ENCODE peak calls at places on chromosomes 4 and X, in four cellular contexts. S, L, P and V are unnamed samples.

GRCh38 chr4:89303177-89303576 is 4.4 kb downstream of the GPRIN3 start:
- DNase-seq in S (no peak), L (peak; percentile 30), P (no peak), V (no peak)

GRCh38 chrX:153494541-153495361 is at the start of gene BGN:
- DNase-seq in S (no peak), L (no peak), P (peak; percentile 15), V (no peak)

GRCh38 chrX:130676861-130677260 is 226.1 kb downstream of the ENOX2 start:
- DNase-seq in S (no peak), L (no peak), P (no peak), V (no peak)

GRCh38 chr4:126969781-126970180 is 663.0 kb upstream of the INTU start:
- DNase-seq in S (no peak), L (no peak), P (no peak), V (no peak)

GRCh38 chr4:20254517-20255250 is 3.0 kb downstream of the SLIT2 start:
- DNase-seq in S (no peak), L (peak; percentile 11), P (no peak), V (no peak)

GRCh38 chr4:180855184-180855583 is 1388.0 kb upstream of the TENM3 start:
- DNase-seq in S (no peak), L (no peak), P (no peak), V (no peak)

GRCh38 chrX:154022716-154023115 is 3.0 kb upstream of the IRAK1 start:
- DNase-seq in S (no peak), L (no peak), P (no peak), V (no peak)

GRCh38 chrX:148867596-148867995 is 367.2 kb downstream of the AFF2 start:
- DNase-seq in S (no peak), L (no peak), P (no peak), V (no peak)

GRCh38 chrX:100895365-100896075 is 21.4 kb upstream of the NOX1 start:
- DNase-seq in S (no peak), L (peak; percentile 10), P (no peak), V (no peak)

GRCh38 chr4:185580699-185581098 is 45.4 kb upstream of the PDLIM3 start:
- DNase-seq in S (no peak), L (no peak), P (no peak), V (no peak)

GRCh38 chr4:113468165-113469022 is 293.1 kb downstream of the CAMK2D start:
- DNase-seq in S (peak; percentile 30), L (peak; percentile 48), P (peak; percentile 31), V (no peak)

GRCh38 chr4:80074651-80075050 is 1.6 kb upstream of the ANTXR2 start:
- DNase-seq in S (no peak), L (no peak), P (no peak), V (no peak)

GRCh38 chr4:89837385-89837995 is 529 bp upstream of the SNCA start:
- DNase-seq in S (no peak), L (peak; percentile 13), P (peak; percentile 5), V (no peak)

GRCh38 chrX:154348646-154349358 is 25.6 kb downstream of the FLNA start:
- DNase-seq in S (peak; percentile 18), L (no peak), P (no peak), V (no peak)

GRCh38 chrX:136262812-136263315 is 11.7 kb upstream of the MAP7D3 start:
- DNase-seq in S (no peak), L (no peak), P (no peak), V (no peak)
- TF ChIP-seq POLR2A in S (no peak), L (no peak), P (no peak), V (no peak)

GRCh38 chr4:101347267-101347556 is at the start of gene PPP3CA:
- DNase-seq in S (peak; percentile 31), L (no peak), P (no peak), V (no peak)
- TF ChIP-seq POLR2A in S (no peak), L (peak; percentile 72), P (no peak), V (peak; percentile 57)

DNA sequence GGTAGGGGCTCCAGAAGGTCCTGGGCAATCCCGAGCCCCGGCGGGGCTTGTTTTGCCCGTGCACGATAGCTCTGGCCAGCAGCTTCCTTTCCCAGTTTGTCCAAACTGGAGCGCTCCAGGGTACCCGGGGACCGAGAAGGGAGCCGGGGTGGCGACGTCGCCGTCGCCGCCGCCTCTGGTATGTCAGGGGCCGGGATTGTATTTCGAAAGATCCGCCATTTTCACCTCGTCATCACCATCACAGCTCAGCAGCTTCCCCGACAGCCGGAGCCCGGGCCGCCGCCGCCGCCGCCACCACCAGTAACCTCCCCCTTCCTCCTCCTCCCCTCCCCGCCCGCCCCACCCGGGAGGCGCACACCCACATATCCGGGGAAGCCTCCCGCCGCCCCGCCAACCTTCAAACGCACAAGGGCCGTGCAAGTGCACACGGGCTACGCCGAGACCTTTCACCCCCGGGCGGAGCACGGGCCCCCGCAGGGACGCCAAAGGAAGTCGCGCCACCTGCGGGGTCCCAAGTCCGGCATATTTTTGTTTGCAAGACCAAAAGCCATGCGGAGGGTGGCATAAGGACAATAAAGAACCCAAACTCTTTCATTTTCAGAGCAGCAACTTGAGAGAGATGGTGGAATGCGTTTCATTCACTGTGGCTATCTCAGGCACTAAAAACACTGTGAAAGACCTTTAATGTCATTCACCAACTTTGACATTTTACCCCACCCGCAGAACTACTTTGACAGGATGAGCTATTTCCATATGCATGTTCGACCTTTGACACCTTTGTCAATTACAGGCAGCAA is at the start of gene LIN54:
- DNase-seq in S (peak; percentile 71), L (peak; percentile 77), P (peak; percentile 61), V (peak; percentile 42)
- TF ChIP-seq POLR2A in S (no peak), L (no peak), P (no peak), V (peak; percentile 35)

GRCh38 chr4:156786713-156787112 is 184.9 kb downstream of the PDGFC start:
- DNase-seq in S (no peak), L (no peak), P (no peak), V (no peak)

GRCh38 chr4:156792462-156793085 is 179.0 kb downstream of the PDGFC start:
- DNase-seq in S (no peak), L (no peak), P (no peak), V (no peak)

GRCh38 chr4:156794863-156795262 is 176.7 kb downstream of the PDGFC start:
- DNase-seq in S (no peak), L (no peak), P (no peak), V (no peak)

GRCh38 chr4:156788782-156789181 is 182.8 kb downstream of the PDGFC start:
- DNase-seq in S (no peak), L (no peak), P (no peak), V (no peak)

GRCh38 chr4:156790866-156791265 is 180.7 kb downstream of the PDGFC start:
- DNase-seq in S (peak; percentile 41), L (no peak), P (no peak), V (no peak)
- TF ChIP-seq POLR2A in S (no peak), L (no peak), P (no peak), V (no peak)